ENCODE peak calls at places on chromosomes 3 and 15, in five cellular contexts. X, D, H, N and B are unnamed samples.

GRCh38 chr3:115341208-115341607 is 194.1 kb upstream of the ZBTB20 start:
- DNase-seq in X (peak), N (no peak), D (no peak), H (peak), B (no peak)

GRCh38 chr3:39147711-39148115 is 5.7 kb downstream of the CSRNP1 start:
- DNase-seq in D (no peak), N (no peak), H (peak), X (peak), B (no peak)

GRCh38 chr15:69997701-69998273 is 99.9 kb downstream of the TLE3 start:
- DNase-seq in X (peak), D (peak), H (peak), N (peak), B (peak)

GRCh38 chr15:65067645-65068416 is at the start of gene RASL12:
- DNase-seq in H (no peak), N (no peak), D (no peak), X (no peak), B (no peak)

GRCh38 chr3:136343446-136343845 is 93.3 kb downstream of the PCCB start:
- DNase-seq in H (no peak), D (no peak), X (no peak), N (no peak), B (no peak)

GRCh38 chr15:90906181-90906849 is 3.2 kb downstream of the MAN2A2 start:
- DNase-seq in H (no peak), N (no peak), X (no peak), D (no peak), B (peak)

GRCh38 chr3:140427786-140428185 is 250.1 kb upstream of the TRIM42 start:
- DNase-seq in H (no peak), N (no peak), X (no peak), D (no peak), B (no peak)

GRCh38 chr3:99131876-99132275 is 230.4 kb upstream of the DCBLD2 start:
- DNase-seq in N (no peak), D (no peak), H (no peak), X (no peak), B (no peak)

GRCh38 chr3:138331143-138331894 is 1.7 kb upstream of the NME9 start:
- DNase-seq in X (no peak), H (peak), D (no peak), N (no peak), B (no peak)

GRCh38 chr3:169457807-169458206 is 205.7 kb downstream of the MECOM start:
- DNase-seq in D (no peak), N (no peak), X (no peak), H (no peak), B (no peak)

GRCh38 chr3:119643528-119643927 is 16.9 kb downstream of the POPDC2 start:
- DNase-seq in H (peak), N (no peak), D (no peak), X (no peak), B (no peak)

GRCh38 chr3:179266701-179267211 is 15.8 kb upstream of the KCNMB3 start:
- DNase-seq in D (no peak), N (no peak), X (no peak), H (no peak), B (no peak)